ENCODE peak calls at places on chromosomes 16 and 17, in eight cellular contexts. One of them, this sample, is unnamed.

GRCh38 chr16:50338371-50339231 is 30.2 kb downstream of the BRD7 start:
- DNase-seq in lower leg skin: no peak
- DNase-seq in AG09309: no peak
- DNase-seq in left ventricle myocardium superior: no peak
- DNase-seq in stromal cell of bone marrow: no peak
- DNase-seq in NAMALWA: no peak
- DNase-seq in HS-27A: no peak
- DNase-seq in dorsolateral prefrontal cortex: no peak
- DNase-seq in this sample: no peak

GRCh38 chr17:61284174-61284573 is 115.5 kb upstream of the TBX2 start:
- DNase-seq in dorsolateral prefrontal cortex: no peak
- DNase-seq in lower leg skin: no peak
- DNase-seq in stromal cell of bone marrow: peak; percentile 56
- DNase-seq in NAMALWA: no peak
- DNase-seq in HS-27A: no peak
- DNase-seq in left ventricle myocardium superior: no peak
- DNase-seq in AG09309: peak; percentile 89
- DNase-seq in this sample: no peak

GRCh38 chr17:10754861-10755591 is 25.2 kb upstream of the TMEM220 start:
- DNase-seq in dorsolateral prefrontal cortex: no peak
- DNase-seq in HS-27A: no peak
- DNase-seq in NAMALWA: no peak
- DNase-seq in lower leg skin: no peak
- DNase-seq in left ventricle myocardium superior: no peak
- DNase-seq in stromal cell of bone marrow: no peak
- DNase-seq in AG09309: no peak
- DNase-seq in this sample: no peak

GRCh38 chr16:75244844-75245758 is 6.3 kb downstream of the BCAR1 start:
- DNase-seq in HS-27A: peak; percentile 99
- DNase-seq in lower leg skin: peak; percentile 58
- DNase-seq in dorsolateral prefrontal cortex: peak; percentile 95
- DNase-seq in left ventricle myocardium superior: peak; percentile 90
- DNase-seq in NAMALWA: no peak
- DNase-seq in stromal cell of bone marrow: peak; percentile 87
- DNase-seq in AG09309: peak; percentile 86
- DNase-seq in this sample: peak; percentile 82

GRCh38 chr17:77455878-77456234 is 315.1 kb downstream of the SEC14L1 start:
- DNase-seq in stromal cell of bone marrow: no peak
- DNase-seq in AG09309: no peak
- DNase-seq in dorsolateral prefrontal cortex: no peak
- DNase-seq in left ventricle myocardium superior: peak; percentile 15
- DNase-seq in NAMALWA: no peak
- DNase-seq in HS-27A: no peak
- DNase-seq in lower leg skin: no peak
- DNase-seq in this sample: no peak

GRCh38 chr16:75296606-75297005 is 45.2 kb upstream of the BCAR1 start:
- DNase-seq in HS-27A: no peak
- DNase-seq in NAMALWA: no peak
- DNase-seq in dorsolateral prefrontal cortex: no peak
- DNase-seq in stromal cell of bone marrow: no peak
- DNase-seq in left ventricle myocardium superior: peak; percentile 54
- DNase-seq in AG09309: no peak
- DNase-seq in lower leg skin: no peak
- DNase-seq in this sample: no peak

GRCh38 chr16:66165879-66166278 is 200.6 kb upstream of the CDH5 start:
- DNase-seq in NAMALWA: no peak
- DNase-seq in lower leg skin: no peak
- DNase-seq in stromal cell of bone marrow: no peak
- DNase-seq in AG09309: no peak
- DNase-seq in left ventricle myocardium superior: no peak
- DNase-seq in dorsolateral prefrontal cortex: no peak
- DNase-seq in HS-27A: no peak
- DNase-seq in this sample: no peak

GRCh38 chr16:9053006-9053601 is 38.3 kb upstream of the HAPSTR1 start:
- DNase-seq in left ventricle myocardium superior: peak; percentile 61
- DNase-seq in HS-27A: no peak
- DNase-seq in NAMALWA: peak; percentile 85
- DNase-seq in lower leg skin: no peak
- DNase-seq in stromal cell of bone marrow: no peak
- DNase-seq in dorsolateral prefrontal cortex: no peak
- DNase-seq in AG09309: no peak
- DNase-seq in this sample: no peak

GRCh38 chr17:68790931-68791330 is 164.3 kb downstream of the ABCA8 start:
- DNase-seq in lower leg skin: no peak
- DNase-seq in NAMALWA: no peak
- DNase-seq in stromal cell of bone marrow: no peak
- DNase-seq in dorsolateral prefrontal cortex: no peak
- DNase-seq in HS-27A: no peak
- DNase-seq in left ventricle myocardium superior: peak; percentile 46
- DNase-seq in AG09309: no peak
- DNase-seq in this sample: no peak

GRCh38 chr17:59149841-59150511 is 5.0 kb downstream of the SKA2 start:
- DNase-seq in stromal cell of bone marrow: no peak
- DNase-seq in HS-27A: no peak
- DNase-seq in NAMALWA: no peak
- DNase-seq in AG09309: no peak
- DNase-seq in lower leg skin: no peak
- DNase-seq in left ventricle myocardium superior: no peak
- DNase-seq in dorsolateral prefrontal cortex: no peak
- DNase-seq in this sample: no peak

GRCh38 chr17:1730345-1731193 is 6.1 kb downstream of the WDR81 start:
- DNase-seq in lower leg skin: no peak
- DNase-seq in AG09309: no peak
- DNase-seq in left ventricle myocardium superior: peak; percentile 93
- DNase-seq in dorsolateral prefrontal cortex: no peak
- DNase-seq in HS-27A: no peak
- DNase-seq in stromal cell of bone marrow: peak; percentile 68
- DNase-seq in NAMALWA: no peak
- DNase-seq in this sample: peak; percentile 86

GRCh38 chr17:2723997-2724782 is 12.6 kb upstream of the CLUH start:
- DNase-seq in stromal cell of bone marrow: no peak
- DNase-seq in left ventricle myocardium superior: peak; percentile 66
- DNase-seq in AG09309: no peak
- DNase-seq in dorsolateral prefrontal cortex: no peak
- DNase-seq in HS-27A: no peak
- DNase-seq in lower leg skin: no peak
- DNase-seq in NAMALWA: no peak
- DNase-seq in this sample: no peak

GRCh38 chr16:13298676-13299075 is 397.3 kb downstream of the SHISA9 start:
- DNase-seq in lower leg skin: no peak
- DNase-seq in dorsolateral prefrontal cortex: no peak
- DNase-seq in HS-27A: no peak
- DNase-seq in AG09309: no peak
- DNase-seq in NAMALWA: no peak
- DNase-seq in stromal cell of bone marrow: no peak
- DNase-seq in left ventricle myocardium superior: no peak
- DNase-seq in this sample: no peak

GRCh38 chr16:70433456-70434103 is 5.3 kb downstream of the ST3GAL2 start:
- DNase-seq in left ventricle myocardium superior: peak; percentile 76
- DNase-seq in HS-27A: no peak
- DNase-seq in stromal cell of bone marrow: peak; percentile 54
- DNase-seq in AG09309: peak; percentile 67
- DNase-seq in dorsolateral prefrontal cortex: no peak
- DNase-seq in NAMALWA: no peak
- DNase-seq in lower leg skin: no peak
- DNase-seq in this sample: no peak

GRCh38 chr17:33674685-33675084 is 381.6 kb upstream of the ASIC2 start:
- DNase-seq in dorsolateral prefrontal cortex: peak; percentile 50
- DNase-seq in stromal cell of bone marrow: peak; percentile 31
- DNase-seq in HS-27A: peak; percentile 5
- DNase-seq in AG09309: peak; percentile 1
- DNase-seq in lower leg skin: peak; percentile 56
- DNase-seq in left ventricle myocardium superior: peak; percentile 55
- DNase-seq in NAMALWA: peak; percentile 72
- DNase-seq in this sample: peak; percentile 59

GRCh38 chr17:47717261-47717697 is 15.8 kb upstream of the TBX21 start:
- DNase-seq in AG09309: no peak
- DNase-seq in left ventricle myocardium superior: no peak
- DNase-seq in NAMALWA: no peak
- DNase-seq in lower leg skin: no peak
- DNase-seq in stromal cell of bone marrow: no peak
- DNase-seq in dorsolateral prefrontal cortex: no peak
- DNase-seq in HS-27A: no peak
- DNase-seq in this sample: no peak

GRCh38 chr16:8330761-8331160 is 259.6 kb downstream of the TMEM114 start:
- DNase-seq in HS-27A: no peak
- DNase-seq in stromal cell of bone marrow: no peak
- DNase-seq in NAMALWA: no peak
- DNase-seq in dorsolateral prefrontal cortex: no peak
- DNase-seq in AG09309: no peak
- DNase-seq in lower leg skin: no peak
- DNase-seq in left ventricle myocardium superior: no peak
- DNase-seq in this sample: no peak

GRCh38 chr16:46932802-46933201 is 40.7 kb downstream of the DNAJA2 start:
- DNase-seq in stromal cell of bone marrow: no peak
- DNase-seq in lower leg skin: no peak
- DNase-seq in NAMALWA: peak; percentile 79
- DNase-seq in left ventricle myocardium superior: no peak
- DNase-seq in dorsolateral prefrontal cortex: no peak
- DNase-seq in AG09309: no peak
- DNase-seq in HS-27A: no peak
- DNase-seq in this sample: no peak

GRCh38 chr16:51243836-51244483 is 92.9 kb upstream of the SALL1 start:
- DNase-seq in HS-27A: no peak
- DNase-seq in NAMALWA: no peak
- DNase-seq in left ventricle myocardium superior: no peak
- DNase-seq in dorsolateral prefrontal cortex: no peak
- DNase-seq in lower leg skin: no peak
- DNase-seq in stromal cell of bone marrow: no peak
- DNase-seq in AG09309: no peak
- DNase-seq in this sample: no peak

GRCh38 chr17:40356906-40357861 is 7.4 kb downstream of the GJD3 start:
- DNase-seq in dorsolateral prefrontal cortex: no peak
- DNase-seq in HS-27A: no peak
- DNase-seq in NAMALWA: no peak
- DNase-seq in stromal cell of bone marrow: no peak
- DNase-seq in AG09309: no peak
- DNase-seq in left ventricle myocardium superior: no peak
- DNase-seq in lower leg skin: no peak
- DNase-seq in this sample: no peak

GRCh38 chr16:10202650-10203049 is 20.4 kb upstream of the GRIN2A start:
- DNase-seq in NAMALWA: no peak
- DNase-seq in lower leg skin: no peak
- DNase-seq in left ventricle myocardium superior: no peak
- DNase-seq in HS-27A: no peak
- DNase-seq in dorsolateral prefrontal cortex: no peak
- DNase-seq in AG09309: no peak
- DNase-seq in stromal cell of bone marrow: no peak
- DNase-seq in this sample: no peak

GRCh38 chr17:61129876-61130275 is 269.8 kb upstream of the TBX2 start:
- DNase-seq in HS-27A: no peak
- DNase-seq in stromal cell of bone marrow: no peak
- DNase-seq in dorsolateral prefrontal cortex: no peak
- DNase-seq in AG09309: no peak
- DNase-seq in left ventricle myocardium superior: no peak
- DNase-seq in NAMALWA: no peak
- DNase-seq in lower leg skin: no peak
- DNase-seq in this sample: no peak

GRCh38 chr16:88784074-88784855 is 755 bp downstream of the PIEZO1 start:
- DNase-seq in lower leg skin: no peak
- DNase-seq in stromal cell of bone marrow: peak; percentile 76
- DNase-seq in NAMALWA: peak; percentile 42
- DNase-seq in left ventricle myocardium superior: peak; percentile 77
- DNase-seq in dorsolateral prefrontal cortex: no peak
- DNase-seq in AG09309: no peak
- DNase-seq in HS-27A: no peak
- DNase-seq in this sample: peak; percentile 76

GRCh38 chr16:17273142-17273561 is 197.6 kb downstream of the XYLT1 start:
- DNase-seq in stromal cell of bone marrow: peak; percentile 85
- DNase-seq in dorsolateral prefrontal cortex: no peak
- DNase-seq in HS-27A: no peak
- DNase-seq in lower leg skin: no peak
- DNase-seq in AG09309: peak; percentile 83
- DNase-seq in NAMALWA: no peak
- DNase-seq in left ventricle myocardium superior: no peak
- DNase-seq in this sample: no peak

GRCh38 chr17:75914643-75915265 is 10.1 kb upstream of the MRPL38 start:
- DNase-seq in AG09309: no peak
- DNase-seq in lower leg skin: no peak
- DNase-seq in stromal cell of bone marrow: no peak
- DNase-seq in dorsolateral prefrontal cortex: no peak
- DNase-seq in left ventricle myocardium superior: peak; percentile 26
- DNase-seq in HS-27A: no peak
- DNase-seq in NAMALWA: no peak
- DNase-seq in this sample: no peak

GRCh38 chr17:17921192-17922082 is 50.8 kb downstream of the TOM1L2 start:
- DNase-seq in dorsolateral prefrontal cortex: no peak
- DNase-seq in lower leg skin: no peak
- DNase-seq in NAMALWA: no peak
- DNase-seq in HS-27A: peak; percentile 97
- DNase-seq in stromal cell of bone marrow: peak; percentile 86
- DNase-seq in AG09309: peak; percentile 77
- DNase-seq in left ventricle myocardium superior: peak; percentile 51
- DNase-seq in this sample: no peak

GRCh38 chr17:66717680-66718079 is 117.2 kb upstream of the CACNG5 start:
- DNase-seq in AG09309: no peak
- DNase-seq in dorsolateral prefrontal cortex: no peak
- DNase-seq in HS-27A: no peak
- DNase-seq in stromal cell of bone marrow: no peak
- DNase-seq in left ventricle myocardium superior: no peak
- DNase-seq in NAMALWA: no peak
- DNase-seq in lower leg skin: no peak
- DNase-seq in this sample: no peak

GRCh38 chr16:57736419-57737281 is 1.1 kb downstream of the KATNB1 start:
- DNase-seq in lower leg skin: no peak
- DNase-seq in stromal cell of bone marrow: peak; percentile 63
- DNase-seq in dorsolateral prefrontal cortex: no peak
- DNase-seq in NAMALWA: peak; percentile 55
- DNase-seq in HS-27A: peak; percentile 45
- DNase-seq in left ventricle myocardium superior: no peak
- DNase-seq in AG09309: peak; percentile 33
- DNase-seq in this sample: no peak

GRCh38 chr17:10292057-10292931 is 80.5 kb downstream of the MYH13 start:
- DNase-seq in HS-27A: no peak
- DNase-seq in dorsolateral prefrontal cortex: no peak
- DNase-seq in AG09309: peak; percentile 21
- DNase-seq in left ventricle myocardium superior: peak; percentile 70
- DNase-seq in lower leg skin: peak; percentile 36
- DNase-seq in NAMALWA: no peak
- DNase-seq in stromal cell of bone marrow: peak; percentile 26
- DNase-seq in this sample: peak; percentile 20

GRCh38 chr17:59763861-59764260 is 56.4 kb downstream of the VMP1 start:
- DNase-seq in stromal cell of bone marrow: peak; percentile 63
- DNase-seq in dorsolateral prefrontal cortex: no peak
- DNase-seq in HS-27A: peak; percentile 69
- DNase-seq in NAMALWA: no peak
- DNase-seq in left ventricle myocardium superior: no peak
- DNase-seq in lower leg skin: no peak
- DNase-seq in AG09309: no peak
- DNase-seq in this sample: no peak

GRCh38 chr16:89491238-89491869 is 993 bp upstream of the ANKRD11 start:
- DNase-seq in AG09309: no peak
- DNase-seq in NAMALWA: peak; percentile 83
- DNase-seq in HS-27A: no peak
- DNase-seq in stromal cell of bone marrow: no peak
- DNase-seq in dorsolateral prefrontal cortex: no peak
- DNase-seq in lower leg skin: no peak
- DNase-seq in left ventricle myocardium superior: no peak
- DNase-seq in this sample: no peak

GRCh38 chr16:82639666-82640336 is 13.0 kb downstream of the CDH13 start:
- DNase-seq in stromal cell of bone marrow: no peak
- DNase-seq in NAMALWA: peak; percentile 58
- DNase-seq in left ventricle myocardium superior: peak; percentile 76
- DNase-seq in dorsolateral prefrontal cortex: peak; percentile 64
- DNase-seq in HS-27A: peak; percentile 73
- DNase-seq in lower leg skin: no peak
- DNase-seq in AG09309: no peak
- DNase-seq in this sample: no peak

GRCh38 chr16:1150511-1150982 is 2.4 kb upstream of the CACNA1H start:
- DNase-seq in lower leg skin: no peak
- DNase-seq in left ventricle myocardium superior: no peak
- DNase-seq in AG09309: no peak
- DNase-seq in stromal cell of bone marrow: no peak
- DNase-seq in HS-27A: no peak
- DNase-seq in NAMALWA: peak; percentile 49
- DNase-seq in dorsolateral prefrontal cortex: no peak
- DNase-seq in this sample: no peak